ENCODE peak calls at places on chromosomes 1 and 21, in ten cellular contexts. R, L, N, S, D, K, Y, X, A and Z are unnamed samples.

GRCh38 chr1:6248798-6249731 is 5.1 kb downstream of the HES3 start:
- DNase-seq in L (no peak), D (no peak), R (no peak), A (no peak), N (no peak), S (peak), X (no peak), K (no peak), Y (peak), Z (peak)

GRCh38 chr1:86068841-86069756 is 87.5 kb downstream of the COL24A1 start:
- DNase-seq in R (no peak), D (no peak), A (no peak), S (peak), X (no peak), Y (no peak), N (no peak), K (no peak), L (no peak), Z (peak)

GRCh38 chr1:212683357-212683722 is 16.3 kb downstream of the BATF3 start:
- DNase-seq in L (peak), Y (no peak), D (no peak), S (no peak), R (no peak), A (no peak), X (peak), N (peak), K (no peak), Z (no peak)

GRCh38 chr1:4108341-4108740 is 208.3 kb upstream of the C1orf174 start:
- DNase-seq in S (no peak), R (peak), L (no peak), N (no peak), K (no peak), D (no peak), X (peak), A (no peak), Y (peak), Z (no peak)

GRCh38 chr1:209747580-209748262 is 8.1 kb upstream of the TRAF3IP3 start:
- DNase-seq in Y (peak), K (peak), D (peak), X (peak), S (peak), A (peak), N (peak), R (peak), L (peak), Z (peak)

GRCh38 chr21:43919871-43920801 is 55.1 kb downstream of the AGPAT3 start:
- DNase-seq in X (no peak), K (no peak), A (no peak), Y (peak), L (no peak), R (no peak), S (no peak), N (no peak), D (no peak), Z (peak)

GRCh38 chr1:232486006-232486405 is 143.9 kb downstream of the SIPA1L2 start:
- DNase-seq in S (peak), N (no peak), A (no peak), Y (no peak), D (peak), R (no peak), K (no peak), X (no peak), L (no peak), Z (peak)

GRCh38 chr1:66267211-66267940 is 266.6 kb upstream of the SGIP1 start:
- DNase-seq in D (no peak), L (no peak), Y (no peak), A (no peak), X (no peak), S (no peak), R (peak), N (no peak), K (no peak), Z (no peak)

GRCh38 chr1:8070381-8070811 is 44.3 kb upstream of the ERRFI1 start:
- DNase-seq in X (no peak), S (no peak), N (no peak), A (peak), L (peak), K (no peak), Y (no peak), D (peak), R (no peak), Z (peak)

GRCh38 chr21:45548711-45549491 is 6.7 kb upstream of the SLC19A1 start:
- DNase-seq in K (peak), N (peak), A (no peak), D (no peak), X (no peak), Y (peak), L (no peak), R (no peak), S (no peak), Z (no peak)

GRCh38 chr1:43968348-43968948 is 1.4 kb upstream of the DPH2 start:
- DNase-seq in Y (no peak), K (no peak), S (peak), N (no peak), L (no peak), D (peak), A (no peak), X (no peak), R (no peak), Z (no peak)

GRCh38 chr1:79089946-79090345 is 83.4 kb upstream of the ADGRL4 start:
- DNase-seq in D (no peak), A (no peak), X (no peak), N (no peak), K (no peak), R (no peak), S (no peak), Y (no peak), L (no peak), Z (no peak)

GRCh38 chr21:26060335-26061115 is 110.0 kb downstream of the APP start:
- DNase-seq in Y (no peak), L (no peak), D (no peak), N (no peak), S (no peak), R (no peak), A (no peak), K (no peak), X (no peak), Z (no peak)

GRCh38 chr1:211752951-211753486 is 77.5 kb downstream of the LPGAT1 start:
- DNase-seq in X (no peak), D (no peak), S (no peak), K (no peak), L (no peak), A (no peak), N (no peak), R (no peak), Y (no peak), Z (no peak)

GRCh38 chr1:84174051-84174556 is 30.0 kb downstream of the PRKACB start:
- DNase-seq in X (no peak), L (no peak), Y (no peak), D (peak), K (no peak), N (no peak), R (peak), S (peak), A (no peak), Z (peak)

GRCh38 chr1:204307334-204307883 is 52.3 kb downstream of the PLEKHA6 start:
- DNase-seq in S (peak), D (no peak), Y (no peak), A (peak), R (no peak), X (peak), L (peak), K (no peak), N (no peak), Z (peak)

GRCh38 chr1:16111771-16112557 is 38.5 kb upstream of the FAM131C start:
- DNase-seq in X (no peak), R (no peak), K (no peak), N (no peak), Y (no peak), S (peak), L (no peak), A (no peak), D (no peak), Z (peak)

GRCh38 chr1:53739109-53739681 is at the start of gene GLIS1:
- DNase-seq in Y (peak), S (peak), A (peak), X (peak), R (peak), K (peak), D (peak), L (peak), N (peak), Z (peak)

GRCh38 chr1:19476440-19477190 is 8.7 kb downstream of the CAPZB start:
- DNase-seq in D (no peak), Y (no peak), S (no peak), N (peak), R (no peak), X (no peak), L (no peak), K (no peak), A (no peak), Z (no peak)

GRCh38 chr1:19484793-19485361 is 462 bp downstream of the CAPZB start:
- DNase-seq in L (no peak), R (no peak), Y (no peak), S (no peak), D (no peak), X (no peak), N (no peak), A (no peak), K (peak), Z (no peak)

GRCh38 chr1:156004843-156005593 is 15.7 kb downstream of the SSR2 start:
- DNase-seq in Y (no peak), A (peak), D (no peak), X (no peak), S (no peak), N (peak), K (no peak), L (peak), R (no peak), Z (no peak)

GRCh38 chr1:221900678-221901077 is 158.8 kb upstream of the DUSP10 start:
- DNase-seq in R (no peak), K (no peak), S (no peak), A (no peak), N (no peak), X (no peak), Y (no peak), D (no peak), L (no peak), Z (no peak)

GRCh38 chr1:167791281-167792209 is 69.8 kb downstream of the MPZL1 start:
- DNase-seq in L (peak), R (peak), Y (no peak), K (peak), S (peak), D (no peak), A (peak), X (no peak), N (peak), Z (peak)

GRCh38 chr1:229132106-229132443 is 138.8 kb upstream of the RAB4A start:
- DNase-seq in K (no peak), A (no peak), N (no peak), X (no peak), R (no peak), L (no peak), D (no peak), S (no peak), Y (no peak), Z (no peak)

GRCh38 chr1:109400035-109400655 is 2.4 kb upstream of the SORT1 start:
- DNase-seq in X (no peak), R (no peak), L (no peak), N (no peak), K (no peak), A (no peak), D (no peak), Y (no peak), S (no peak), Z (no peak)

GRCh38 chr1:166390406-166390805 is 223.6 kb upstream of the FAM78B start:
- DNase-seq in K (no peak), R (no peak), Y (no peak), A (no peak), L (no peak), S (no peak), X (no peak), D (peak), N (no peak), Z (no peak)

GRCh38 chr1:16630661-16631247 is 17.4 kb upstream of the NBPF1 start:
- DNase-seq in L (no peak), A (peak), S (no peak), K (peak), R (no peak), N (peak), Y (peak), D (no peak), X (peak), Z (no peak)

GRCh38 chr1:115452600-115453329 is 114.7 kb upstream of the NGF start:
- DNase-seq in S (peak), R (no peak), K (no peak), N (no peak), D (peak), Y (no peak), X (no peak), A (no peak), L (no peak), Z (no peak)

GRCh38 chr1:159991513-159991912 is 37.5 kb upstream of the SLAMF9 start:
- DNase-seq in R (peak), N (no peak), S (peak), L (peak), Y (peak), X (no peak), D (peak), A (peak), K (no peak), Z (no peak)

GRCh38 chr1:209642817-209643216 is 9.4 kb downstream of the LAMB3 start:
- DNase-seq in A (no peak), R (no peak), L (no peak), D (no peak), X (no peak), S (no peak), N (peak), Y (no peak), K (no peak), Z (no peak)

GRCh38 chr1:11858158-11858557 is 587 bp downstream of the NPPB start:
- DNase-seq in X (no peak), R (no peak), N (no peak), D (no peak), S (no peak), L (no peak), Y (no peak), A (no peak), K (no peak), Z (no peak)

GRCh38 chr1:11858613-11858967 is at the start of gene NPPB:
- DNase-seq in N (no peak), S (no peak), D (no peak), L (no peak), Y (no peak), R (no peak), A (no peak), X (no peak), K (no peak), Z (no peak)

GRCh38 chr1:11855430-11855829 is 3.3 kb downstream of the NPPB start:
- DNase-seq in R (no peak), K (no peak), N (no peak), A (no peak), S (no peak), L (no peak), D (no peak), X (no peak), Y (no peak), Z (no peak)

GRCh38 chr1:11856698-11857097 is 2.0 kb downstream of the NPPB start:
- DNase-seq in R (no peak), A (no peak), L (no peak), S (no peak), X (no peak), K (no peak), D (no peak), Y (no peak), N (no peak), Z (no peak)

DNA sequence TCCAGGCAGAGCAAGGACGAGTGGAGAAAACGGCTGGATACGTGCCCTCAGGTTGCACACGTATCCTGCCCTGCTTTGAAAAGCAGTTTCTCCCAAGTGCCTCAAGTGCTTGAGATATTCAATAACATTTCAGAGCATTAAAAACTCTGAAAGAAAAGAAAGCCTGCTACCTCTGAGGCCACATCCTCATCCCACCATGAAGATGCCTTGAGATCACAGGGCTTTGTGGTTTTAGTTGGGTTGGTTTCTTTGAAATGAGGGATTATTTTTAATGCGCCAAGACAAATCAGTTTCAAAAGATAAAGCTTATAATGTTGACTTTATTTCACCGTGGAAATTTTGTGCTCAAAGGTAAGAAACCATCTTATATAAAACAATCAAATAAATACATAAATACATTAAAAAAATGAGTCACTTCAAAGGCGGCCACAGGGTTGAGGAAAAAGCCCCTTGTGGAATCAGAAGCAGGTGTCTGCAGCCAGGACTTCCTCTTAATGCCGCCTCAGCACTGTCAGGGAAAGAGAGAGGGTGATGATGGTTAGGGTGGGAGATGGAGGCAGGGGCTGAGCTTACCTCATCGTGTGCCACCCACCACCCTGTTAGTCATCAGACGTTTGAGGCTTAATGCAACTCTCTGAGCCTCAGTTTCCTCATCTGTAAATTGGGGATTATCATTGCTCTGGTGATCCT is 1.4 kb downstream of the NPPB start:
- DNase-seq in S (no peak), A (no peak), N (no peak), L (no peak), X (no peak), R (no peak), K (no peak), Y (no peak), D (no peak), Z (no peak)
- TF ChIP-seq CTCF in S (no peak), A (no peak), N (no peak), L (no peak), X (no peak), R (no peak), K (no peak), Y (no peak), D (no peak), Z (no peak)

GRCh38 chr21:42652527-42653491 is 612 bp upstream of the PDE9A start:
- DNase-seq in L (peak), D (peak), X (peak), N (no peak), S (peak), Y (peak), A (peak), R (peak), K (no peak), Z (peak)
- H3K4me3 ChIP-seq in L (no peak), D (no peak), X (peak), N (peak), S (peak), Y (peak), A (peak), R (peak), K (peak), Z (no peak)

GRCh38 chr1:172288611-172289010 is 131.9 kb upstream of the C1orf105 start:
- DNase-seq in D (no peak), S (no peak), A (no peak), N (no peak), L (no peak), X (no peak), R (no peak), K (no peak), Y (no peak), Z (no peak)

GRCh38 chr1:172287207-172287606 is 133.3 kb upstream of the C1orf105 start:
- DNase-seq in N (peak), X (no peak), S (peak), D (peak), L (peak), Y (no peak), K (peak), A (peak), R (no peak), Z (peak)

GRCh38 chr1:172289448-172289847 is 131.0 kb upstream of the C1orf105 start:
- DNase-seq in S (no peak), N (no peak), L (no peak), A (no peak), X (no peak), D (no peak), K (no peak), R (no peak), Y (no peak), Z (no peak)

GRCh38 chr1:172283766-172284165 is 136.7 kb upstream of the C1orf105 start:
- DNase-seq in X (no peak), L (no peak), K (no peak), A (no peak), Y (no peak), R (no peak), N (no peak), S (peak), D (no peak), Z (no peak)

DNA sequence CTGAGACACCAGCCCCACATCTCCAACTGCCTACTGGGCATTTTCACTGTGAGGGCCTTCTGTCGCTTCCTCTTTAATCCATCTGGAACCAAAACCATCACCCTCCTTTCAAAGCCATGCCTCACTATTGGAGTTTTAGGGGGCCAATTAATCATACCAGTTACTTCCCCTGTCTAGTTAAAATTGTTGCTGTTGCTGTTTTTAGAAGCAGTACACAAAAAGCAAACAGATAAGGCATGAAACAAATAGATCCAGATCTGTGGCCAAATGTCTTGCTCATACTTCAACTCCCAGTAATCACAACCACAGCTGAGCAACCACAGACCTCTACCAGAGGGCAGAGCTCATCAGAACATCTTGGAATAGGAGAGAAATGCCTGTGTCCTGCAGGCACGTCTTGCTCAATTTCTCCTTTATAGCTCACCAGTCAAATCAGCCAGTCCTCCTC is 133.8 kb upstream of the C1orf105 start:
- DNase-seq in L (no peak), A (no peak), N (no peak), S (peak), D (peak), X (no peak), Y (no peak), R (no peak), K (no peak), Z (peak)
- TF ChIP-seq CTCF in L (no peak), A (no peak), N (no peak), S (no peak), D (no peak), X (no peak), Y (no peak), R (no peak), K (no peak), Z (no peak)

DNA sequence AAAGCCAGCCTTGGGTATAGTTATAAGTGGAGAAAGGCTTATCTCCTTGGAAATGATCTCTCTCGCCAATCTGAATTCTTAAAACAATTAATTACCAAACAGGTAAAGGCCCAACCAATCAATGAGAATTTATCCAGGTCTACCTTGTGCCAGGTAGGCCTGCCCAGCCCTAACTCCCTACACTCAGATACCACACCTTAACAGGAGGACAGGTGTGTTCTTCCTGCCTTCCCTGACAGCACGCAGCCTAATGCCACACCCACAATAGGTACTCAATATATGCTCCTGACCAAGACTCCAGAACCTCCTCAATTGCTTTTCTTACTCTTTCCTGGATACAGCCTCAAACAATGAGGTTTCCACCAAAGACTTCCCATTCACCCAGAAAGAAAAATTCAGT is 25.8 kb downstream of the TRABD2B start:
- DNase-seq in X (no peak), Y (no peak), A (no peak), S (no peak), L (no peak), K (no peak), R (no peak), D (no peak), N (no peak), Z (no peak)
- H3K4me3 ChIP-seq in X (no peak), Y (no peak), A (no peak), S (no peak), L (no peak), K (no peak), R (no peak), D (no peak), N (no peak), Z (no peak)

DNA sequence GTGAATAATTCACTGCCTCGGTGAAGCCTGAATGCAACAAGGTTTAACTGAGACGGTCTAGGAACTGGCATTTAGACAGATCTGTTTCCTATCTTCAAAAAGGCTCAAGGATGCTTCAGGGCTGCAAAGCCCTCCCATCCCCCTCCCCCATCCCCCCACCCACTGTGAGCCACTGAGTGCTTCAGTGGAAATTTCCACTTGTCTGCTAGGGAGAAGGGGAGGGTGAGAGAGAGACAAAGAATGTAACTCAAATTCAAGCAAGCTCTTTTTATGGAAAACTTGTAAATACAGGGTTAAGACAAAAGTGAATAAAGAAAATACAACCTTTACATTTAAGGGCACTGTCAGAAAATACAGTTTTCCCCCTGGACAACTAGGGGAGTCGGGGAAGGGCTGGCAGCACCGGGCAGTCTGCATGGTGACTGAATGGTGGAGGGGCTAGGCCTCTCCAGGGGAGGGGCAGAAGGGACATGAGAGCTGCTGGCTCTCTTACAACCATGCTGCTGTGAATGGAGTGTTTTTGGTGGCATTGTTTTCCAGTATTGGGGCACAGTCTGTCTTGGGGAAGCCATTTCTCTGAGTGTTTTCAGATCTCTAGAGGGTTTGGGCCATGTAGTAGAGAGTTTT is 56.7 kb downstream of the MRPS6 start:
- DNase-seq in S (peak), Y (no peak), X (no peak), N (no peak), R (peak), K (no peak), A (no peak), D (no peak), L (no peak), Z (peak)
- TF ChIP-seq CTCF in S (no peak), Y (no peak), X (no peak), N (no peak), R (no peak), K (no peak), A (no peak), D (no peak), L (no peak), Z (no peak)

GRCh38 chr1:220785166-220786056 is 1.3 kb upstream of the MTARC1 start:
- DNase-seq in X (no peak), A (no peak), N (no peak), D (peak), Y (no peak), S (no peak), L (no peak), K (no peak), R (no peak), Z (no peak)
- H3K4me3 ChIP-seq in X (no peak), A (no peak), N (no peak), D (no peak), Y (no peak), S (no peak), L (no peak), K (no peak), R (no peak), Z (no peak)